ENCODE peak calls at places on chromosomes 6 and 20, in eight cellular contexts. Y is NCI-H2227 treated with DMSO at 0.1 percent for 48 hours, U is left colon, S is fibroblast of mammary gland, D is GM04503, Q is heart left ventricle, X is ELR, F is naive B cell. J is an unnamed sample.

GRCh38 chr6:20933057-20933792 is 399.0 kb downstream of the CDKAL1 start:
- DNase-seq in Y (no peak), U (no peak), S (no peak), D (no peak), Q (no peak), X (no peak), F (no peak), J (no peak)

GRCh38 chr6:110688661-110689268 is 126.5 kb downstream of the CDK19 start:
- DNase-seq in Y (no peak), U (peak; percentile 22), S (no peak), D (no peak), Q (no peak), X (no peak), F (no peak), J (no peak)

GRCh38 chr20:52340036-52340634 is 148.6 kb upstream of the ZFP64 start:
- DNase-seq in Y (peak; percentile 79), U (no peak), S (peak; percentile 1), D (no peak), Q (no peak), X (peak; percentile 1), F (no peak), J (no peak)

GRCh38 chr6:1949533-1949932 is 295.9 kb downstream of the GMDS start:
- DNase-seq in Y (no peak), U (no peak), S (peak; percentile 81), D (no peak), Q (no peak), X (no peak), F (no peak), J (no peak)

GRCh38 chr6:111872521-111873177 is 603 bp downstream of the FYN start:
- DNase-seq in Y (peak; percentile 50), U (peak; percentile 33), S (peak; percentile 42), D (no peak), Q (peak; percentile 43), X (peak; percentile 54), F (peak; percentile 53), J (no peak)

GRCh38 chr20:17995967-17996819 is 27.4 kb downstream of the MGME1 start:
- DNase-seq in Y (peak; percentile 71), U (peak; percentile 29), S (peak; percentile 86), D (no peak), Q (peak; percentile 38), X (peak; percentile 77), F (peak; percentile 54), J (no peak)

GRCh38 chr6:162190936-162191335 is 536.6 kb downstream of the PRKN start:
- DNase-seq in Y (no peak), U (no peak), S (no peak), D (no peak), Q (no peak), X (no peak), F (no peak), J (no peak)

GRCh38 chr6:13454286-13455221 is 32.8 kb downstream of the GFOD1 start:
- DNase-seq in Y (no peak), U (peak; percentile 45), S (peak; percentile 87), D (peak; percentile 33), Q (peak; percentile 57), X (peak; percentile 26), F (peak; percentile 61), J (peak; percentile 53)

GRCh38 chr6:40543776-40544175 is 43.4 kb downstream of the LRFN2 start:
- DNase-seq in Y (no peak), U (no peak), S (no peak), D (no peak), Q (no peak), X (no peak), F (no peak), J (no peak)

GRCh38 chr20:23639490-23639958 is 1.8 kb upstream of the CST3 start:
- DNase-seq in Y (no peak), U (peak; percentile 58), S (no peak), D (no peak), Q (no peak), X (no peak), F (no peak), J (no peak)

GRCh38 chr6:3617192-3617631 is 134.3 kb downstream of the PXDC1 start:
- DNase-seq in Y (no peak), U (no peak), S (no peak), D (no peak), Q (no peak), X (no peak), F (no peak), J (no peak)

GRCh38 chr6:5108068-5108467 is 22.9 kb downstream of the PPP1R3G start:
- DNase-seq in Y (no peak), U (no peak), S (no peak), D (no peak), Q (peak; percentile 54), X (no peak), F (no peak), J (no peak)

GRCh38 chr20:15406072-15406471 is 1068.7 kb upstream of the FLRT3 start:
- DNase-seq in Y (no peak), U (no peak), S (no peak), D (no peak), Q (no peak), X (no peak), F (no peak), J (no peak)

GRCh38 chr6:112879920-112880413 is 532.8 kb downstream of the RFPL4B start:
- DNase-seq in Y (no peak), U (peak; percentile 59), S (peak; percentile 48), D (no peak), Q (no peak), X (no peak), F (peak; percentile 6), J (no peak)

GRCh38 chr20:25196701-25197120 is 1.2 kb downstream of the ENTPD6 start:
- DNase-seq in Y (peak; percentile 5), U (peak; percentile 45), S (no peak), D (no peak), Q (no peak), X (no peak), F (peak; percentile 14), J (no peak)

GRCh38 chr6:35496851-35497570 is at the start of gene TEAD3:
- DNase-seq in Y (no peak), U (peak; percentile 71), S (peak; percentile 67), D (no peak), Q (peak; percentile 65), X (peak; percentile 77), F (peak; percentile 62), J (no peak)

GRCh38 chr6:14270925-14271791 is 153.6 kb downstream of the CD83 start:
- DNase-seq in Y (no peak), U (peak; percentile 50), S (peak; percentile 84), D (peak; percentile 76), Q (no peak), X (peak; percentile 94), F (peak; percentile 21), J (peak; percentile 20)

GRCh38 chr6:74519172-74519571 is 686.7 kb downstream of the COL12A1 start:
- DNase-seq in Y (no peak), U (no peak), S (peak; percentile 77), D (peak; percentile 34), Q (no peak), X (peak; percentile 38), F (no peak), J (peak; percentile 11)

GRCh38 chr20:21615617-21616080 is 89.8 kb upstream of the PAX1 start:
- DNase-seq in Y (peak; percentile 9), U (peak; percentile 56), S (peak; percentile 45), D (no peak), Q (peak; percentile 15), X (peak; percentile 51), F (no peak), J (no peak)

GRCh38 chr20:55500130-55500529 is 505.2 kb downstream of the CBLN4 start:
- DNase-seq in Y (no peak), U (peak; percentile 63), S (no peak), D (no peak), Q (no peak), X (no peak), F (no peak), J (no peak)

GRCh38 chr20:37071481-37071911 is 24.3 kb downstream of the RBL1 start:
- DNase-seq in Y (no peak), U (no peak), S (peak; percentile 55), D (no peak), Q (no peak), X (peak; percentile 94), F (no peak), J (no peak)

GRCh38 chr6:28988536-28989415 is 16.3 kb downstream of the ZNF311 start:
- DNase-seq in Y (no peak), U (peak; percentile 74), S (peak; percentile 83), D (peak; percentile 8), Q (peak; percentile 45), X (peak; percentile 53), F (peak; percentile 80), J (no peak)

GRCh38 chr6:97049254-97050004 is 124.9 kb downstream of the KLHL32 start:
- DNase-seq in Y (no peak), U (no peak), S (peak; percentile 17), D (no peak), Q (no peak), X (no peak), F (peak; percentile 31), J (no peak)

GRCh38 chr6:66662721-66663120 is 955.7 kb upstream of the EYS start:
- DNase-seq in Y (no peak), U (no peak), S (no peak), D (no peak), Q (no peak), X (no peak), F (no peak), J (no peak)

GRCh38 chr6:79335133-79335674 is 100.7 kb upstream of the HMGN3 start:
- DNase-seq in Y (no peak), U (no peak), S (peak; percentile 24), D (no peak), Q (no peak), X (no peak), F (no peak), J (no peak)

GRCh38 chr20:32528905-32529670 is 56.0 kb downstream of the NOL4L start:
- DNase-seq in Y (no peak), U (no peak), S (no peak), D (no peak), Q (no peak), X (no peak), F (no peak), J (no peak)

GRCh38 chr6:75368151-75368779 is 83.7 kb upstream of the TMEM30A start:
- DNase-seq in Y (no peak), U (peak; percentile 26), S (peak; percentile 23), D (no peak), Q (peak; percentile 44), X (peak; percentile 50), F (no peak), J (no peak)

GRCh38 chr20:61349447-61350165 is 97.5 kb downstream of the CDH4 start:
- DNase-seq in Y (no peak), U (no peak), S (no peak), D (no peak), Q (no peak), X (no peak), F (no peak), J (no peak)

GRCh38 chr20:13028001-13028400 is 19.2 kb downstream of the SPTLC3 start:
- DNase-seq in Y (no peak), U (no peak), S (peak; percentile 44), D (no peak), Q (no peak), X (peak; percentile 52), F (no peak), J (no peak)

GRCh38 chr6:47654255-47654654 is 44.1 kb upstream of the ADGRF4 start:
- DNase-seq in Y (no peak), U (no peak), S (peak; percentile 40), D (no peak), Q (no peak), X (peak; percentile 28), F (no peak), J (no peak)

GRCh38 chr6:55058682-55059081 is 115.6 kb upstream of the HCRTR2 start:
- DNase-seq in Y (no peak), U (no peak), S (no peak), D (no peak), Q (no peak), X (no peak), F (no peak), J (no peak)

GRCh38 chr6:94902974-94903628 is 674.2 kb upstream of the MANEA start:
- DNase-seq in Y (no peak), U (no peak), S (no peak), D (no peak), Q (no peak), X (no peak), F (no peak), J (no peak)

GRCh38 chr6:139296927-139297326 is 5.1 kb upstream of the TXLNB start:
- DNase-seq in Y (no peak), U (no peak), S (peak; percentile 84), D (no peak), Q (no peak), X (peak; percentile 89), F (no peak), J (no peak)

GRCh38 chr6:148445116-148445515 is 102.5 kb downstream of the SASH1 start:
- DNase-seq in Y (no peak), U (no peak), S (no peak), D (no peak), Q (no peak), X (no peak), F (no peak), J (no peak)

J was measured in AG04450.